ENCODE peak calls at places on chromosomes 5 and 9, in seven cellular contexts. U is spleen, N is B cell, F is tibial nerve, P is GM04503, Q is NCI-H1105, Z is pulmonary artery endothelial cell. B is an unnamed sample.

GRCh38 chr5:5314626-5315025 is 107.9 kb upstream of the ICE1 start:
- DNase-seq in U (no peak), P (no peak), N (no peak), F (no peak), Z (no peak), Q (no peak), B (no peak)

GRCh38 chr5:73903169-73903568 is 277.2 kb downstream of the ARHGEF28 start:
- DNase-seq in F (no peak), Z (no peak), N (no peak), Q (no peak), P (no peak), U (no peak), B (no peak)

GRCh38 chr5:87029951-87030350 is 237.7 kb upstream of the RASA1 start:
- DNase-seq in P (no peak), Q (no peak), F (no peak), N (no peak), U (peak; percentile 41), Z (no peak), B (no peak)

GRCh38 chr5:72096602-72097205 is 10.6 kb upstream of the MAP1B start:
- DNase-seq in U (no peak), Q (no peak), P (no peak), N (no peak), F (no peak), Z (no peak), B (no peak)

GRCh38 chr9:96719538-96720315 is 58.2 kb downstream of the ZNF510 start:
- DNase-seq in Q (peak; percentile 88), F (no peak), P (no peak), N (no peak), Z (no peak), U (no peak), B (no peak)

GRCh38 chr5:135966165-135966564 is 11.4 kb upstream of the LECT2 start:
- DNase-seq in U (no peak), N (no peak), Z (no peak), F (no peak), Q (no peak), P (no peak), B (no peak)

GRCh38 chr9:22154064-22154463 is 145.0 kb upstream of the CDKN2B start:
- DNase-seq in Z (no peak), F (no peak), Q (no peak), N (no peak), U (no peak), P (no peak), B (peak; percentile 54)

GRCh38 chr5:115372121-115372520 is 75.7 kb upstream of the CCDC112 start:
- DNase-seq in Q (no peak), P (no peak), F (peak; percentile 24), Z (no peak), N (no peak), U (no peak), B (no peak)

GRCh38 chr9:88660611-88661010 is 125.6 kb downstream of the NXNL2 start:
- DNase-seq in Z (no peak), P (no peak), N (no peak), Q (no peak), F (no peak), U (no peak), B (no peak)

GRCh38 chr9:21696411-21696865 is 106.0 kb upstream of the MTAP start:
- DNase-seq in Q (no peak), U (no peak), F (no peak), Z (no peak), P (no peak), N (no peak), B (no peak)

GRCh38 chr5:157965989-157966388 is 107.0 kb upstream of the CLINT1 start:
- DNase-seq in Z (no peak), N (no peak), P (no peak), U (no peak), F (no peak), Q (no peak), B (no peak)

GRCh38 chr5:140855772-140856674 is at the start of gene PCDHA10:
- DNase-seq in P (no peak), U (no peak), Q (no peak), N (no peak), F (no peak), Z (no peak), B (no peak)

GRCh38 chr9:128412120-128412790 is 8.4 kb upstream of the CERCAM start:
- DNase-seq in Q (peak; percentile 77), Z (no peak), U (no peak), N (peak; percentile 44), F (peak; percentile 46), P (no peak), B (no peak)

GRCh38 chr9:121929893-121930875 is 162.9 kb downstream of the TTLL11 start:
- DNase-seq in P (no peak), N (no peak), F (no peak), U (no peak), Z (no peak), Q (no peak), B (no peak)

GRCh38 chr5:132782101-132782500 is 5.1 kb upstream of the SEPTIN8 start:
- DNase-seq in P (no peak), U (no peak), N (no peak), Q (no peak), F (no peak), Z (peak; percentile 47), B (no peak)

GRCh38 chr5:180105827-180106312 is 34.3 kb upstream of the RNF130 start:
- DNase-seq in P (no peak), U (peak; percentile 6), F (no peak), Z (no peak), N (no peak), Q (no peak), B (no peak)

GRCh38 chr5:136890431-136891148 is 525.2 kb upstream of the TRPC7 start:
- DNase-seq in N (no peak), Z (no peak), F (no peak), P (no peak), U (no peak), Q (no peak), B (no peak)

GRCh38 chr9:16032799-16033198 is 480.0 kb downstream of the CCDC171 start:
- DNase-seq in Q (no peak), U (no peak), Z (no peak), P (no peak), F (no peak), N (no peak), B (no peak)

GRCh38 chr9:131112374-131113159 is 12.8 kb upstream of the NUP214 start:
- DNase-seq in N (no peak), Q (no peak), F (no peak), Z (no peak), P (no peak), U (peak; percentile 48), B (peak; percentile 37)

GRCh38 chr9:132488611-132489010 is 78.6 kb downstream of the CFAP77 start:
- DNase-seq in N (no peak), F (no peak), U (no peak), Q (no peak), P (no peak), Z (no peak), B (no peak)

GRCh38 chr9:112644449-112644965 is 73.4 kb downstream of the INIP start:
- DNase-seq in F (no peak), P (no peak), Z (no peak), N (no peak), U (no peak), Q (no peak), B (no peak)

GRCh38 chr5:148384389-148384756 is 615 bp downstream of the FBXO38 start:
- DNase-seq in Z (no peak), Q (no peak), N (no peak), P (no peak), U (no peak), F (no peak), B (no peak)

GRCh38 chr5:141094481-141095262 is at the start of gene PCDHB2:
- DNase-seq in Q (no peak), P (no peak), F (peak; percentile 12), Z (no peak), N (no peak), U (no peak), B (no peak)

GRCh38 chr9:72753261-72753893 is 199.5 kb downstream of the ALDH1A1 start:
- DNase-seq in P (no peak), N (no peak), Q (peak; percentile 26), F (no peak), Z (no peak), U (no peak), B (no peak)

GRCh38 chr9:14958989-14959388 is 48.8 kb upstream of the FREM1 start:
- DNase-seq in U (no peak), Q (no peak), Z (no peak), P (no peak), F (no peak), N (no peak), B (no peak)